ENCODE peak calls at places on chromosomes 2 and 18, in five cellular contexts. One of them, this sample, is unnamed.

GRCh38 chr2:173881466-173881865 is 83.7 kb downstream of the SP3 start:
- DNase-seq in RWPE1: no peak
- DNase-seq in brain microvascular endothelial cell: no peak
- DNase-seq in tibial nerve: peak; percentile 59
- DNase-seq in glutamatergic neuron: no peak
- DNase-seq in this sample: no peak

GRCh38 chr18:58990720-58991119 is 126.0 kb downstream of the ZNF532 start:
- DNase-seq in RWPE1: no peak
- DNase-seq in brain microvascular endothelial cell: no peak
- DNase-seq in tibial nerve: no peak
- DNase-seq in glutamatergic neuron: no peak
- DNase-seq in this sample: no peak

GRCh38 chr2:232929303-232930123 is 59.4 kb downstream of the SNORC start:
- DNase-seq in RWPE1: no peak
- DNase-seq in brain microvascular endothelial cell: no peak
- DNase-seq in tibial nerve: no peak
- DNase-seq in glutamatergic neuron: no peak
- DNase-seq in this sample: no peak

GRCh38 chr2:9370746-9371145 is 52.6 kb downstream of the ITGB1BP1 start:
- DNase-seq in RWPE1: no peak
- DNase-seq in brain microvascular endothelial cell: no peak
- DNase-seq in tibial nerve: no peak
- DNase-seq in glutamatergic neuron: no peak
- DNase-seq in this sample: no peak

GRCh38 chr2:156476021-156476420 is 39.8 kb downstream of the GPD2 start:
- DNase-seq in RWPE1: no peak
- DNase-seq in brain microvascular endothelial cell: no peak
- DNase-seq in tibial nerve: no peak
- DNase-seq in glutamatergic neuron: no peak
- DNase-seq in this sample: no peak

GRCh38 chr2:134273240-134273983 is 19.5 kb downstream of the MGAT5 start:
- DNase-seq in RWPE1: no peak
- DNase-seq in brain microvascular endothelial cell: no peak
- DNase-seq in tibial nerve: no peak
- DNase-seq in glutamatergic neuron: no peak
- DNase-seq in this sample: no peak

GRCh38 chr2:167183916-167184315 is 295.6 kb downstream of the XIRP2 start:
- DNase-seq in RWPE1: no peak
- DNase-seq in brain microvascular endothelial cell: no peak
- DNase-seq in tibial nerve: no peak
- DNase-seq in glutamatergic neuron: no peak
- DNase-seq in this sample: no peak

GRCh38 chr2:195151711-195152110 is 505.3 kb upstream of the SLC39A10 start:
- DNase-seq in RWPE1: no peak
- DNase-seq in brain microvascular endothelial cell: no peak
- DNase-seq in tibial nerve: no peak
- DNase-seq in glutamatergic neuron: no peak
- DNase-seq in this sample: no peak

GRCh38 chr2:178306351-178307073 is 112.2 kb downstream of the OSBPL6 start:
- DNase-seq in RWPE1: peak; percentile 28
- DNase-seq in brain microvascular endothelial cell: peak; percentile 55
- DNase-seq in tibial nerve: no peak
- DNase-seq in glutamatergic neuron: peak; percentile 74
- DNase-seq in this sample: peak; percentile 55

GRCh38 chr2:58967736-58968135 is 726.6 kb upstream of the FANCL start:
- DNase-seq in RWPE1: peak; percentile 5
- DNase-seq in brain microvascular endothelial cell: peak; percentile 18
- DNase-seq in tibial nerve: peak; percentile 53
- DNase-seq in glutamatergic neuron: no peak
- DNase-seq in this sample: peak; percentile 71

GRCh38 chr2:63525905-63526304 is 62.4 kb downstream of the WDPCP start:
- DNase-seq in RWPE1: no peak
- DNase-seq in brain microvascular endothelial cell: no peak
- DNase-seq in tibial nerve: no peak
- DNase-seq in glutamatergic neuron: no peak
- DNase-seq in this sample: no peak

GRCh38 chr18:31211047-31211446 is 48.4 kb upstream of the DSC1 start:
- DNase-seq in RWPE1: no peak
- DNase-seq in brain microvascular endothelial cell: no peak
- DNase-seq in tibial nerve: no peak
- DNase-seq in glutamatergic neuron: no peak
- DNase-seq in this sample: no peak

GRCh38 chr18:21997207-21998143 is 171.9 kb upstream of the GATA6 start:
- DNase-seq in RWPE1: peak; percentile 54
- DNase-seq in brain microvascular endothelial cell: peak; percentile 18
- DNase-seq in tibial nerve: no peak
- DNase-seq in glutamatergic neuron: no peak
- DNase-seq in this sample: no peak

GRCh38 chr2:176455865-176456291 is 186.6 kb downstream of the MTX2 start:
- DNase-seq in RWPE1: no peak
- DNase-seq in brain microvascular endothelial cell: no peak
- DNase-seq in tibial nerve: peak; percentile 33
- DNase-seq in glutamatergic neuron: peak; percentile 42
- DNase-seq in this sample: no peak

GRCh38 chr2:229920011-229920781 is 1.6 kb downstream of the TRIP12 start:
- DNase-seq in RWPE1: no peak
- DNase-seq in brain microvascular endothelial cell: no peak
- DNase-seq in tibial nerve: no peak
- DNase-seq in glutamatergic neuron: no peak
- DNase-seq in this sample: no peak

GRCh38 chr2:167769020-167769419 is 478.4 kb downstream of the STK39 start:
- DNase-seq in RWPE1: no peak
- DNase-seq in brain microvascular endothelial cell: no peak
- DNase-seq in tibial nerve: no peak
- DNase-seq in glutamatergic neuron: no peak
- DNase-seq in this sample: no peak

GRCh38 chr2:46298522-46299351 is 1.5 kb downstream of the EPAS1 start:
- DNase-seq in RWPE1: peak; percentile 65
- DNase-seq in brain microvascular endothelial cell: no peak
- DNase-seq in tibial nerve: peak; percentile 41
- DNase-seq in glutamatergic neuron: peak; percentile 48
- DNase-seq in this sample: no peak

GRCh38 chr2:241983571-241984270 is 114.2 kb downstream of the RTP5 start:
- DNase-seq in RWPE1: no peak
- DNase-seq in brain microvascular endothelial cell: no peak
- DNase-seq in tibial nerve: no peak
- DNase-seq in glutamatergic neuron: no peak
- DNase-seq in this sample: peak; percentile 36

GRCh38 chr2:112150447-112150846 is 12.3 kb downstream of the FBLN7 start:
- DNase-seq in RWPE1: peak; percentile 20
- DNase-seq in brain microvascular endothelial cell: peak; percentile 96
- DNase-seq in tibial nerve: no peak
- DNase-seq in glutamatergic neuron: no peak
- DNase-seq in this sample: no peak

GRCh38 chr2:72916743-72917137 is 579 bp upstream of the EMX1 start:
- DNase-seq in RWPE1: no peak
- DNase-seq in brain microvascular endothelial cell: no peak
- DNase-seq in tibial nerve: no peak
- DNase-seq in glutamatergic neuron: no peak
- DNase-seq in this sample: no peak

GRCh38 chr2:7289697-7290096 is 372.5 kb downstream of the RNF144A start:
- DNase-seq in RWPE1: no peak
- DNase-seq in brain microvascular endothelial cell: no peak
- DNase-seq in tibial nerve: no peak
- DNase-seq in glutamatergic neuron: no peak
- DNase-seq in this sample: no peak

GRCh38 chr2:3675687-3676086 is 17.7 kb downstream of the ALLC start:
- DNase-seq in RWPE1: no peak
- DNase-seq in brain microvascular endothelial cell: no peak
- DNase-seq in tibial nerve: no peak
- DNase-seq in glutamatergic neuron: no peak
- DNase-seq in this sample: no peak

GRCh38 chr2:197803033-197803444 is 1.4 kb upstream of the PLCL1 start:
- DNase-seq in RWPE1: peak; percentile 52
- DNase-seq in brain microvascular endothelial cell: peak; percentile 56
- DNase-seq in tibial nerve: peak; percentile 66
- DNase-seq in glutamatergic neuron: no peak
- DNase-seq in this sample: no peak

GRCh38 chr2:71671203-71671602 is 217.8 kb downstream of the DYSF start:
- DNase-seq in RWPE1: no peak
- DNase-seq in brain microvascular endothelial cell: no peak
- DNase-seq in tibial nerve: no peak
- DNase-seq in glutamatergic neuron: no peak
- DNase-seq in this sample: no peak

GRCh38 chr18:59096098-59096779 is 43.4 kb upstream of the SEC11C start:
- DNase-seq in RWPE1: no peak
- DNase-seq in brain microvascular endothelial cell: no peak
- DNase-seq in tibial nerve: no peak
- DNase-seq in glutamatergic neuron: peak; percentile 58
- DNase-seq in this sample: no peak

GRCh38 chr2:119263656-119264055 is 40.0 kb downstream of the STEAP3 start:
- DNase-seq in RWPE1: no peak
- DNase-seq in brain microvascular endothelial cell: no peak
- DNase-seq in tibial nerve: no peak
- DNase-seq in glutamatergic neuron: no peak
- DNase-seq in this sample: no peak

GRCh38 chr2:215548714-215549113 is 112.8 kb upstream of the FN1 start:
- DNase-seq in RWPE1: no peak
- DNase-seq in brain microvascular endothelial cell: peak; percentile 80
- DNase-seq in tibial nerve: no peak
- DNase-seq in glutamatergic neuron: no peak
- DNase-seq in this sample: no peak

GRCh38 chr2:69645026-69645425 is 1.5 kb upstream of the AAK1 start:
- DNase-seq in RWPE1: no peak
- DNase-seq in brain microvascular endothelial cell: no peak
- DNase-seq in tibial nerve: no peak
- DNase-seq in glutamatergic neuron: no peak
- DNase-seq in this sample: no peak

GRCh38 chr18:40935423-40935822 is 1019.6 kb upstream of the PIK3C3 start:
- DNase-seq in RWPE1: peak; percentile 0
- DNase-seq in brain microvascular endothelial cell: peak; percentile 14
- DNase-seq in tibial nerve: no peak
- DNase-seq in glutamatergic neuron: no peak
- DNase-seq in this sample: no peak

GRCh38 chr18:43648002-43648401 is 370.7 kb upstream of the SYT4 start:
- DNase-seq in RWPE1: no peak
- DNase-seq in brain microvascular endothelial cell: no peak
- DNase-seq in tibial nerve: no peak
- DNase-seq in glutamatergic neuron: no peak
- DNase-seq in this sample: no peak
- TF ChIP-seq CTCF in RWPE1: no peak
- TF ChIP-seq CTCF in brain microvascular endothelial cell: peak; percentile 53
- TF ChIP-seq CTCF in tibial nerve: no peak
- TF ChIP-seq CTCF in glutamatergic neuron: no peak
- TF ChIP-seq CTCF in this sample: no peak

DNA sequence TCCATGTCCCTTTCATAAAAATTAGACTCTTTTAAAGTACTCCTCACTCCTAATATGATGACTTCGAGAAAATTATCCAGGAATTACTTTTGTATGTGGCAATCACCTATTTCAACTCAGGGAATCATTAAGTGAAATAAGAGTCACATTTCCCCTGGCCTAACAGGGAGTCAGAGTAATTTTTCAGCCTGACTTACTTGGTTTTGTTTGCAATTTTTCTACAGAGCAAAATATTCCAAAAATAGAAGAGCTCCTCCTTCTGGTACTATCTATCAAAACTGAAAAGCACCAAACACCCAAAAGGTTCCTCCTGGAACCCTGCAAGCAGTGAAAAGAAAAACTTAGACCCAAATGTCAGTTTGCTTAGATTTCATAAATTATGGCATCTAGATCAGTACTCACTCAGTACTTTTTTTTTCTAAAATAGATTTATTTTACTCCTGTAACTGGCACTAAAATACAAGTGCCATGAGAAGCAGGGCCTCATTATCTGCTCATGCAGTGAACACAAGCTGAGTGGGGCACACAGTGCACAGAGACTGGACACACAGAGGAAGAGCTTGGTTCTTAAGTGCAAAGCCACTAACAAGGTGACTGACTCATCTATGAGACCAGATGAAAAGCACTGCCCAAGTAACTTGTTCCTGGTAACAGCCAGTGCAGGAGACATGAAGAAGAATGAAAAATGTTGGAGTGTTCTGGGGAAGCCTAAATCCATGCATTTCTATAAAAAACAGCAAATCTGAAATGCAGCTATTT is 28.7 kb downstream of the ACAA2 start:
- DNase-seq in RWPE1: no peak
- DNase-seq in brain microvascular endothelial cell: no peak
- DNase-seq in tibial nerve: no peak
- DNase-seq in glutamatergic neuron: no peak
- DNase-seq in this sample: no peak
- TF ChIP-seq CTCF in RWPE1: no peak
- TF ChIP-seq CTCF in brain microvascular endothelial cell: peak; percentile 28
- TF ChIP-seq CTCF in tibial nerve: no peak
- TF ChIP-seq CTCF in glutamatergic neuron: no peak
- TF ChIP-seq CTCF in this sample: no peak

GRCh38 chr2:129927696-129928095 is 51.8 kb upstream of the RAB6C start:
- DNase-seq in RWPE1: no peak
- DNase-seq in brain microvascular endothelial cell: no peak
- DNase-seq in tibial nerve: no peak
- DNase-seq in glutamatergic neuron: no peak
- DNase-seq in this sample: no peak

GRCh38 chr2:129923265-129924141 is 56.0 kb upstream of the RAB6C start:
- DNase-seq in RWPE1: peak; percentile 36
- DNase-seq in brain microvascular endothelial cell: peak; percentile 55
- DNase-seq in tibial nerve: peak; percentile 40
- DNase-seq in glutamatergic neuron: peak; percentile 67
- DNase-seq in this sample: no peak

GRCh38 chr2:129918604-129919003 is 60.9 kb upstream of the RAB6C start:
- DNase-seq in RWPE1: no peak
- DNase-seq in brain microvascular endothelial cell: no peak
- DNase-seq in tibial nerve: no peak
- DNase-seq in glutamatergic neuron: no peak
- DNase-seq in this sample: no peak

GRCh38 chr2:129925381-129925780 is 54.1 kb upstream of the RAB6C start:
- DNase-seq in RWPE1: no peak
- DNase-seq in brain microvascular endothelial cell: no peak
- DNase-seq in tibial nerve: no peak
- DNase-seq in glutamatergic neuron: no peak
- DNase-seq in this sample: no peak

DNA sequence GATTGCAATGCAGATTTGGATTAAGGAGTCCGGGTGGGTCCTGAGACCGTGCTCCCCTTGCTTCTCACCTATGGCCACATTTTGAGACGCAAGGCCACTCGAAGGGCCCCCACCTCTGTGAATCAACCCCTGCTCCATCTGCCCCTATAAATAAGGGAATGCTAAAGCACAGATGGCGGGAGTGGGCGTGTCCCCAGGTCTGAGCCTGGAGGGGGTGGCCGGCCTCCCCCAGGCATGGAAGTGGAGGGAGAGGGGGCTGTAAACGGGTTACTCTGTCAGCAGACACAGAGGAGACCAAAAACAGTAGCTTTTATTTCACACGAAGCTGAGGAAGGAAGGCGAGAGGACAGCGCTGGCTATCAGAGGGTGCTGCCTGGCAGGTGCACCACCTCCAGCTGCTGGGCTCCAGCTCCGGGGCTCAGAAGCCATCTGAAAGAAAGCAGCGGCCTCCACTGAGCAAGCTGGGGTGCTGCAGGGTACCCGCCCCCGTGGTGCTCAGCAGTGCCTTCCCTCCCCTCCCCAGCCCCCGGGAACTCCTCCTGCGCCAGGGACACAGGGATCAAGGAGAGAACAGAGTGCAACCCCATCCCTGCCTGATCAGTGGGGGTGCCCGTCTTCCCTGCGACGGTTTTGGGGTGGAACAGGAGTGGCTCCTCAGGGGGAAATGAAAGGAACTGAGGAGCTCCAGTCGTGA is 56.7 kb upstream of the RAB6C start:
- DNase-seq in RWPE1: no peak
- DNase-seq in brain microvascular endothelial cell: no peak
- DNase-seq in tibial nerve: no peak
- DNase-seq in glutamatergic neuron: peak; percentile 53
- DNase-seq in this sample: no peak
- TF ChIP-seq CTCF in RWPE1: no peak
- TF ChIP-seq CTCF in brain microvascular endothelial cell: no peak
- TF ChIP-seq CTCF in tibial nerve: no peak
- TF ChIP-seq CTCF in glutamatergic neuron: no peak
- TF ChIP-seq CTCF in this sample: no peak

GRCh38 chr2:199463708-199464613 is 6.2 kb upstream of the SATB2 start:
- DNase-seq in RWPE1: no peak
- DNase-seq in brain microvascular endothelial cell: no peak
- DNase-seq in tibial nerve: no peak
- DNase-seq in glutamatergic neuron: no peak
- DNase-seq in this sample: no peak
- TF ChIP-seq CTCF in RWPE1: peak; percentile 50
- TF ChIP-seq CTCF in brain microvascular endothelial cell: no peak
- TF ChIP-seq CTCF in tibial nerve: no peak
- TF ChIP-seq CTCF in glutamatergic neuron: peak; percentile 29
- TF ChIP-seq CTCF in this sample: no peak

This sample was measured in mesothelial cell of epicardium.